ENCODE peak calls at places on chromosomes 11 and 22, in four cellular contexts. V is mammary epithelial cell, O is left ventricle myocardium inferior, R is AG04449. A is an unnamed sample.
A peak's percentile ranks its signal among the peaks of the same experiment; 100 is the strongest.

GRCh38 chr22:45007946-45008852 is 1.6 kb downstream of the PHF21B start:
- DNase-seq in V (peak; percentile 16), O (no peak), R (no peak), A (peak; percentile 20)

GRCh38 chr22:26890870-26891269 is 233.5 kb downstream of the MIAT start:
- DNase-seq in R (no peak), V (no peak), O (no peak), A (no peak)

GRCh38 chr11:76212086-76213035 is 6.1 kb upstream of the WNT11 start:
- DNase-seq in V (no peak), R (no peak), O (no peak), A (no peak)

GRCh38 chr11:86291466-86292262 is 10.4 kb upstream of the HIKESHI start:
- DNase-seq in O (no peak), R (no peak), V (peak; percentile 70), A (peak; percentile 49)

GRCh38 chr22:46195487-46196165 is 45.3 kb downstream of the PPARA start:
- DNase-seq in V (no peak), R (no peak), O (no peak), A (peak; percentile 71)

GRCh38 chr11:29616611-29617010 is 400.2 kb downstream of the KCNA4 start:
- DNase-seq in V (peak; percentile 81), R (peak; percentile 2), O (no peak), A (no peak)

GRCh38 chr11:125036933-125037332 is 26.2 kb upstream of the SLC37A2 start:
- DNase-seq in O (no peak), V (peak; percentile 86), R (peak; percentile 38), A (peak; percentile 48)

GRCh38 chr11:131664811-131665210 is 294.4 kb downstream of the NTM start:
- DNase-seq in V (no peak), R (no peak), O (no peak), A (no peak)

GRCh38 chr22:49446145-49446758 is 381.4 kb downstream of the BRD1 start:
- DNase-seq in R (no peak), V (no peak), O (no peak), A (no peak)

GRCh38 chr11:114171257-114172054 is 111.9 kb downstream of the ZBTB16 start:
- DNase-seq in O (peak; percentile 96), R (no peak), V (no peak), A (no peak)

GRCh38 chr11:93051181-93051580 is 81.7 kb downstream of the MTNR1B start:
- DNase-seq in O (no peak), R (peak; percentile 68), V (no peak), A (peak; percentile 41)

GRCh38 chr11:102849319-102849718 is 5.9 kb upstream of the MMP3 start:
- DNase-seq in V (peak; percentile 85), R (peak; percentile 36), O (no peak), A (peak; percentile 64)

GRCh38 chr11:59776210-59777066 is 21.3 kb downstream of the STX3 start:
- DNase-seq in O (no peak), R (no peak), V (peak; percentile 93), A (peak; percentile 42)

GRCh38 chr11:10558288-10558687 is 10.2 kb downstream of the LYVE1 start:
- DNase-seq in O (no peak), V (no peak), R (no peak), A (no peak)

GRCh38 chr11:2913029-2913431 is 16.2 kb downstream of the PHLDA2 start:
- DNase-seq in V (no peak), R (no peak), O (no peak), A (peak; percentile 13)

GRCh38 chr22:30459206-30460052 is 12.4 kb downstream of the SEC14L3 start:
- DNase-seq in V (peak; percentile 31), O (no peak), R (no peak), A (peak; percentile 20)

GRCh38 chr11:38296211-38296776 is 1698.3 kb upstream of the RAG2 start:
- DNase-seq in R (no peak), O (no peak), V (no peak), A (no peak)

GRCh38 chr11:11391796-11392195 is 38.7 kb upstream of the CSNK2A3 start:
- DNase-seq in V (peak; percentile 84), R (no peak), O (no peak), A (peak; percentile 81)

GRCh38 chr11:114478768-114479167 is 39.5 kb downstream of the REXO2 start:
- DNase-seq in R (no peak), O (no peak), V (peak; percentile 44), A (peak; percentile 75)

GRCh38 chr11:31237819-31238771 is 131.4 kb downstream of the DCDC1 start:
- DNase-seq in V (peak; percentile 5), O (no peak), R (no peak), A (no peak)

GRCh38 chr11:16606784-16607674 is 131.4 kb upstream of the C11orf58 start:
- DNase-seq in V (peak; percentile 56), O (peak; percentile 68), R (no peak), A (peak; percentile 40)

GRCh38 chr11:66957971-66958231 is 282 bp downstream of the PC start:
- DNase-seq in R (no peak), V (no peak), O (no peak), A (no peak)

GRCh38 chr11:1052133-1053011 is 15.9 kb upstream of the MUC6 start:
- DNase-seq in R (no peak), V (no peak), O (no peak), A (no peak)

GRCh38 chr22:45448431-45448830 is 34.9 kb downstream of the RIBC2 start:
- DNase-seq in V (no peak), R (no peak), O (peak; percentile 86), A (no peak)

GRCh38 chr22:38141574-38141973 is 31.1 kb upstream of the BAIAP2L2 start:
- DNase-seq in R (no peak), O (no peak), V (no peak), A (no peak)

GRCh38 chr22:50102946-50103345 is 13.1 kb downstream of the MOV10L1 start:
- DNase-seq in V (peak; percentile 59), R (no peak), O (no peak), A (no peak)

GRCh38 chr11:6320411-6321207 is at the start of gene CAVIN3:
- DNase-seq in O (peak; percentile 90), V (peak; percentile 92), R (no peak), A (peak; percentile 91)
- H3K4me3 ChIP-seq in O (peak within 1 kb of the TSS; percentile 86), V (peak within 1 kb of the TSS; percentile 74), R (peak within 1 kb of the TSS; percentile 75), A (peak within 1 kb of the TSS; percentile 78)

GRCh38 chr22:16793831-16794230 is 31.4 kb downstream of the XKR3 start:
- DNase-seq in O (no peak), R (no peak), V (no peak), A (no peak)

DNA sequence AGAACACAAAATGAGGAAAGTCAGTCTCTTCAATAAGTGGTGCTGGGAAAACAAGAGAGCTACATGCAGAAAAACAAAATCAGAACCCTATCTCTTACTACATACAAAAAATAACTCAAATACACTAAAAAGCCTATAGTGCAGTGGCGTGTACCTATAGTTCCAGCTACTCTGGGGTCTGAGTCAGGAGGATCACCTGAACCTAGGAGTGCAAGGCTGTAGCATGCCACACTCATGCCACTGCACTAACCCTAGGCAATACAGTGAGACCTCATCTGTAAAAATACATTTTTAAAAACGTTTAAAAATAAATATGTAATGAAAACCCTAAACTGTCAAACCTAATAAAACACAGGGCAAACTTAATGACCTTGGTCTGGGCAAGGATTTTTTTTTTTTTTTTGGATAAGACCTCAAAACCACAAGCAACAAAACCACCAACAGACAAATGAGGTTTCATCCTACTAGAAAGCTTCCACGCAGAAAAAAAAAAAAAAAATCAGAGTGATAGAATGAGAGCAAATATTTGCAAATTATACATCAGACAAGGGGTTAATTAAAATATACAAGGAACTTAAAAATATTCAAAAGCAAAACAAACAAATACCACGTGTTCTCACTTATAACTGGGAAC is 35.2 kb downstream of the XKR3 start:
- DNase-seq in R (no peak), V (no peak), O (no peak), A (no peak)
- TF ChIP-seq CTCF in R (no peak), V (no peak), O (no peak), A (no peak)

GRCh38 chr11:20156876-20157613 is 3.2 kb downstream of the DBX1 start:
- DNase-seq in R (no peak), O (no peak), V (no peak), A (no peak)
- H3K4me3 ChIP-seq in R (no peak overlapping the region), O (peak overlapping the region; percentile 52), V (no peak overlapping the region), A (no peak overlapping the region)

GRCh38 chr11:46808804-46809431 is 37.2 kb downstream of the CKAP5 start:
- DNase-seq in R (peak; percentile 9), O (no peak), V (peak; percentile 40), A (peak; percentile 35)
- TF ChIP-seq CTCF in R (peak; percentile 19), O (peak; percentile 36), V (peak; percentile 45), A (no peak)

DNA sequence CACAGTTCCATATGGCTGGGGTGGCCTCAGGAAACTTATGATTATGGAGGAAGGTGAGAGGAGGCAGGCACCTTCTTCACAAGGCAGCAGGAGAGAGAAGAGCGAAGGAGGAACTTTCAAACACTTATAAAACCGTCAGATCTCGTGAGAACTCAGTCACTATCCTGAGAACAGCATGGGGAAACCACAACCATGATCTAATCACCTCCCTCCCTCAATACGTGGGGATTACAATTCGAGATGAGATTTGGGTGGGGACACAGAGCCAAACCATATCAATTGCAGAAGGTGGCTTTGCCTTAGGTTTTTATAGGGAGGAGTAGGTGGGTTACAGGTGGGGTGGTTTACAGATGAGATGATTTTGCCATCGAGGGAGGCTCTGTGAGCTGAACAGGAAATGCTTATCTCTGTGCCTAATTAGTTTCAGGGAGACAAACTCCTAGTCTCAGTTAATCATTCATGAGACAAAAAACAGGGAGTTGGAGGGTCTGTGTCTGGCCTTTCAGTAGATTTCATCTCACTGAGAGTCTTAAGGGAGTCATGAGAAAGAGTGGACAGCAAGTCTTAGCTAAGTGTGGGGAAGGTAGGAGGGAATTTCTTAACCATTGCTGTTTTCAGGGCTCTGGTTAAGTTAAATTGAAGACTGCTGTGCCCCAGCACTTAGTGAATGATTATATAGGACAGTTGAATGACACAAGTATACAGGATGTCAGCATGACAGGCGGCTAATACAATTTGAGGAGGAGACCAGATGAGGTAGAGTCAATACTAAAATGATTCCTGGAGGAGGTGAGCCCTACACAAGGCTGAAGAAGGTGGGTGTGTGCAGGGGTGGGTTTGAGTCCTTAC is 47.7 kb downstream of the CWC15 start:
- DNase-seq in R (no peak), V (no peak), O (no peak), A (peak; percentile 54)
- H3K4me3 ChIP-seq in R (no peak overlapping the region), V (no peak overlapping the region), O (no peak overlapping the region), A (no peak overlapping the region)

GRCh38 chr11:117621226-117621625 is 175.8 kb downstream of the DSCAML1 start:
- DNase-seq in R (no peak), V (no peak), O (no peak), A (peak; percentile 1)
- TF ChIP-seq CTCF in R (peak; percentile 21), V (peak; percentile 52), O (peak; percentile 53), A (peak; percentile 52)

GRCh38 chr11:101446726-101447125 is 137.1 kb downstream of the TRPC6 start:
- DNase-seq in R (no peak), O (no peak), V (no peak), A (no peak)

GRCh38 chr11:101444164-101444563 is 139.6 kb downstream of the TRPC6 start:
- DNase-seq in O (no peak), R (no peak), V (no peak), A (no peak)

GRCh38 chr11:101445761-101446160 is 138.0 kb downstream of the TRPC6 start:
- DNase-seq in R (no peak), O (no peak), V (peak; percentile 52), A (no peak)

GRCh38 chr11:101444851-101445250 is 139.0 kb downstream of the TRPC6 start:
- DNase-seq in O (no peak), V (no peak), R (no peak), A (no peak)

DNA sequence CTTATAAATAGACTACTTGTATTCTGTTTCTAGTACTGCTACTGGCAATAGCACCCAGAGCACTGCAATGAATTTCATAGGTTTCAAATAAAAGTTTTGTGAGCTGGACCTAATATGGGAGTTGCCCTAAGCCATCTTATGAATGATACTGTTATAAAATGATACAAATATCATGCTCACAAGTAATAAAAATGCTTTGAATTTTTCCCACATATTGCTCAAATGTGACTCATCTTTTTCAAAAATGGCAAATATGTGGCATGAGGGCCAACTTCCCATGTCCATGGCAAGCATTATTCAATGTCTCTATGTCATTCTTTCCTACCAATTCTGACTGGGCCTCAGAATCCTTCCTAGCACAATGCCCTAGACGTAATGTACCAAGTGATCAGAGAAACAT is 137.6 kb downstream of the TRPC6 start:
- DNase-seq in O (no peak), R (peak; percentile 51), V (peak; percentile 34), A (no peak)
- H3K4me3 ChIP-seq in O (no peak overlapping the region), R (no peak overlapping the region), V (no peak overlapping the region), A (no peak overlapping the region)

A was measured in fibroblast of villous mesenchyme.